ENCODE peak calls at places on chromosomes 2 and 18, in five cellular contexts. One of them, this sample, is unnamed. For H3K4me1, the result is how much of the 10 kb centered on the place peaks cover.

GRCh38 chr18:22324191-22325131 is 93.3 kb downstream of the CTAGE1 start:
- DNase-seq in GM23248: peak
- DNase-seq in PC-9: no peak
- DNase-seq in A673: peak
- DNase-seq in neural progenitor cell: peak
- DNase-seq in this sample: peak

GRCh38 chr2:151053661-151053990 is 208.0 kb downstream of the RBM43 start:
- DNase-seq in GM23248: peak
- DNase-seq in PC-9: no peak
- DNase-seq in A673: no peak
- DNase-seq in neural progenitor cell: no peak
- DNase-seq in this sample: peak

GRCh38 chr2:219084791-219085190 is 24.1 kb upstream of the IHH start:
- DNase-seq in neural progenitor cell: no peak
- DNase-seq in PC-9: no peak
- DNase-seq in GM23248: no peak
- DNase-seq in A673: no peak
- DNase-seq in this sample: no peak

GRCh38 chr2:11033114-11033513 is 121.4 kb downstream of the KCNF1 start:
- DNase-seq in PC-9: no peak
- DNase-seq in A673: no peak
- DNase-seq in GM23248: no peak
- DNase-seq in neural progenitor cell: no peak
- DNase-seq in this sample: no peak

GRCh38 chr2:156892449-156893335 is 364.8 kb upstream of the GALNT5 start:
- DNase-seq in A673: peak
- DNase-seq in PC-9: peak
- DNase-seq in neural progenitor cell: peak
- DNase-seq in GM23248: peak
- DNase-seq in this sample: peak

GRCh38 chr2:240581811-240582210 is 4.7 kb upstream of the CAPN10 start:
- DNase-seq in neural progenitor cell: no peak
- DNase-seq in A673: no peak
- DNase-seq in PC-9: no peak
- DNase-seq in GM23248: no peak
- DNase-seq in this sample: no peak

GRCh38 chr2:10777111-10777841 is 35.3 kb downstream of the PDIA6 start:
- DNase-seq in A673: no peak
- DNase-seq in GM23248: no peak
- DNase-seq in PC-9: no peak
- DNase-seq in neural progenitor cell: no peak
- DNase-seq in this sample: no peak

GRCh38 chr2:233429175-233429897 is 75.0 kb downstream of the DGKD start:
- DNase-seq in PC-9: no peak
- DNase-seq in A673: no peak
- DNase-seq in GM23248: no peak
- DNase-seq in neural progenitor cell: no peak
- DNase-seq in this sample: no peak

GRCh38 chr2:223185638-223186037 is 133.6 kb downstream of the KCNE4 start:
- DNase-seq in neural progenitor cell: no peak
- DNase-seq in A673: no peak
- DNase-seq in GM23248: no peak
- DNase-seq in PC-9: no peak
- DNase-seq in this sample: no peak

GRCh38 chr18:815353-815752 is 3.3 kb upstream of the YES1 start:
- DNase-seq in neural progenitor cell: no peak
- DNase-seq in PC-9: no peak
- DNase-seq in A673: no peak
- DNase-seq in GM23248: no peak
- DNase-seq in this sample: no peak

GRCh38 chr2:44999540-44999939 is 9.7 kb downstream of the SIX2 start:
- DNase-seq in neural progenitor cell: no peak
- DNase-seq in GM23248: no peak
- DNase-seq in PC-9: no peak
- DNase-seq in A673: no peak
- DNase-seq in this sample: no peak

GRCh38 chr2:45000341-45000901 is 8.8 kb downstream of the SIX2 start:
- DNase-seq in neural progenitor cell: peak
- DNase-seq in A673: no peak
- DNase-seq in GM23248: no peak
- DNase-seq in PC-9: no peak
- DNase-seq in this sample: no peak

GRCh38 chr2:45001629-45002385 is 7.4 kb downstream of the SIX2 start:
- DNase-seq in GM23248: no peak
- DNase-seq in A673: no peak
- DNase-seq in PC-9: no peak
- DNase-seq in neural progenitor cell: peak
- DNase-seq in this sample: no peak

GRCh38 chr2:45002661-45003210 is 6.5 kb downstream of the SIX2 start:
- DNase-seq in neural progenitor cell: no peak
- DNase-seq in GM23248: no peak
- DNase-seq in PC-9: no peak
- DNase-seq in A673: no peak
- DNase-seq in this sample: no peak

DNA sequence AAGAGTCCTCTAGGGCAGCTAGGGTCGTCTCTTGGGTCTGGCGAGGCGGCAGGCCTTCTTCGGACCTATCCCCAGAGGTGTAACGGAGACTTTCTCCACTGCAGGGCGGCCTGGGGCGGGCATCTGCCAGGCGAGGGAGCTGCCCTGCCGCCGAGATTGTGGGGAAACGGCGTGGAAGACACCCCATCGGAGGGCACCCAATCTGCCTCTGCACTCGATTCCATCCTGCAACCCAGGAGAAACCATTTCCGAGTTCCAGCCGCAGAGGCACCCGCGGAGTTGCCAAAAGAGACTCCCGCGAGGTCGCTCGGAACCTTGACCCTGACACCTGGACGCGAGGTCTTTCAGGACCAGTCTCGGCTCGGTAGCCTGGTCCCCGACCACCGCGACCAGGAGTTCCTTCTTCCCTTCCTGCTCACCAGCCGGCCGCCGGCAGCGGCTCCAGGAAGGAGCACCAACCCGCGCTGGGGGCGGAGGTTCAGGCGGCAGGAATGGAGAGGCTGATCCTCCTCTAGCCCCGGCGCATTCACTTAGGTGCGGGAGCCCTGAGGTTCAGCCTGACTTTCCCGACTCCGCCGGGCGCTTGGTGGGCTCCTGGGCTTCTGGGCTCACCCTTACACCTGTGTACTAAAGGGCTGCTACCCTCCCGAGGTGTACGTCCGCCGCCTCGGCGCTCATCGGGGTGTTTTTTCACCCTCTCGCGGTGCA is 8.2 kb downstream of the SIX2 start:
- DNase-seq in GM23248: peak
- DNase-seq in PC-9: no peak
- DNase-seq in neural progenitor cell: peak
- DNase-seq in A673: no peak
- DNase-seq in this sample: no peak
- TF ChIP-seq EZH2 in GM23248: peak
- TF ChIP-seq EZH2 in PC-9: no peak
- TF ChIP-seq EZH2 in neural progenitor cell: peak
- TF ChIP-seq EZH2 in A673: no peak
- TF ChIP-seq EZH2 in this sample: peak

GRCh38 chr2:64221935-64222334 is 77.7 kb upstream of the PELI1 start:
- DNase-seq in neural progenitor cell: no peak
- DNase-seq in GM23248: no peak
- DNase-seq in PC-9: peak
- DNase-seq in A673: no peak
- DNase-seq in this sample: no peak
- H3K4me1 ChIP-seq in neural progenitor cell: under half
- H3K4me1 ChIP-seq in GM23248: under half
- H3K4me1 ChIP-seq in PC-9: under half
- H3K4me1 ChIP-seq in A673: under half
- H3K4me1 ChIP-seq in this sample: under half

DNA sequence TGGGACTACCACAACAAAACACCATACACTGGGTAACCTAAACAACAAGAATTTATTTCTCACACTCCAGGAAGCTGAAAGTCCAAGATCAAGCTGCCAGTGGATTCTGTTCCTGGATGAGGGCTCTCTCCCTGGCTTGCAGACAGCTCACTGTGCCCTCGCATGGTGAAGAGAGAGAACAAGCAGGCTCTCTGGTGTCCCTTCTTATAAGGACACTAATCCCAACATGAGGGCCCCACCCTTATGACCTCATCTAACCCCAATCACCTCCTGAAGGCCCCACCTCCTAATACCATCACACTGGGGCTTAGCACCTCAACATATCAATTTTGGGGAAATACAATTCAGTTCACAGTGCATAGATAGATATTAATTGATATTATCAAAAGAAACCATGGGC is 83.5 kb downstream of the BIN1 start:
- DNase-seq in GM23248: no peak
- DNase-seq in A673: no peak
- DNase-seq in neural progenitor cell: no peak
- DNase-seq in PC-9: no peak
- DNase-seq in this sample: no peak
- TF ChIP-seq EZH2 in GM23248: no peak
- TF ChIP-seq EZH2 in A673: no peak
- TF ChIP-seq EZH2 in neural progenitor cell: no peak
- TF ChIP-seq EZH2 in PC-9: no peak
- TF ChIP-seq EZH2 in this sample: no peak

DNA sequence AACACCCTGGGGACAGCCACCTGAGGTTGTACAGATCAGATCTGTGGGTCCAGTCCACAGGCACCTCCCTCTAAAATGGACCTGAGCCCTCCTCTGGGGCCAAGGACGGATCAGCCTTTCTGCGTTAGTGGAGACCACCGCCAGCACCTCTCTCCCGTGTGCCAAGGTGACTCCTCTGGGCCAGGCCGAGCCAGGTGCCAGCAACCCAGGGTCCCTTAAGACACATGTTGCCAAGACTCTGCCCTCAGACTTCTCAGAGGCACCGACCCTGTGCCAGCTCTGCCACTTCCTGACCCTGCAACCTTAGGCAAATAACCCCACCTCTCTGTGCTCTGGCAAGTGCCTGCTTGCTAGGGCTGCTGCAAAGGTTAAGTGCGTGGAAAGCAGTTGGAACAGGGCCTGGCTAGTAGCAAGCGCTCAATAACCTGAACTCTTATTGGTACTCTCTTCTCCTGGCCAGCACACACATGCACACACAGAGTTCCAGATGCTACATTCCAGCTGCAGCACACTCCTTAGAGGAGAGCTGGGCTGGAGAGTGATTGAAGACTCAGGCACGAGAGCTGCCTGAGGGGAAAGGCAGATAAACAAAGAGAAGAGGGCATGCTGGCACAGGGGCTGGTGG is 105.6 kb downstream of the TNS1 start:
- DNase-seq in A673: no peak
- DNase-seq in PC-9: no peak
- DNase-seq in neural progenitor cell: no peak
- DNase-seq in GM23248: no peak
- DNase-seq in this sample: no peak
- H3K4me1 ChIP-seq in A673: under half
- H3K4me1 ChIP-seq in PC-9: under half
- H3K4me1 ChIP-seq in neural progenitor cell: under half
- H3K4me1 ChIP-seq in GM23248: under half
- H3K4me1 ChIP-seq in this sample: under half

GRCh38 chr18:77133051-77133919 is 702 bp upstream of the MBP start:
- DNase-seq in neural progenitor cell: peak
- DNase-seq in A673: no peak
- DNase-seq in GM23248: no peak
- DNase-seq in PC-9: no peak
- DNase-seq in this sample: no peak
- TF ChIP-seq EZH2 in neural progenitor cell: peak
- TF ChIP-seq EZH2 in A673: no peak
- TF ChIP-seq EZH2 in GM23248: no peak
- TF ChIP-seq EZH2 in PC-9: no peak
- TF ChIP-seq EZH2 in this sample: peak

This sample was measured in fibroblast of lung.